ENCODE peak calls at places on chromosomes 16 and 17, in five cellular contexts. One of them, this sample, is unnamed.

GRCh38 chr17:3015890-3016289 is 47.5 kb downstream of the OR1D5 start:
- DNase-seq in endothelial cell: no peak
- DNase-seq in Caki2: peak
- DNase-seq in SHP77: no peak
- DNase-seq in right atrium auricular region: no peak
- DNase-seq in this sample: no peak

GRCh38 chr17:38982858-38983746 is 15.9 kb upstream of the FBXO47 start:
- DNase-seq in endothelial cell: peak
- DNase-seq in Caki2: peak
- DNase-seq in SHP77: peak
- DNase-seq in right atrium auricular region: no peak
- DNase-seq in this sample: no peak

GRCh38 chr16:8254425-8254824 is 335.9 kb downstream of the TMEM114 start:
- DNase-seq in endothelial cell: no peak
- DNase-seq in Caki2: no peak
- DNase-seq in SHP77: no peak
- DNase-seq in right atrium auricular region: no peak
- DNase-seq in this sample: no peak

GRCh38 chr17:78888911-78889496 is 14.0 kb downstream of the CEP295NL start:
- DNase-seq in endothelial cell: no peak
- DNase-seq in Caki2: no peak
- DNase-seq in SHP77: no peak
- DNase-seq in right atrium auricular region: no peak
- DNase-seq in this sample: no peak

GRCh38 chr16:81181013-81181720 is 57.3 kb upstream of the BCO1 start:
- DNase-seq in endothelial cell: peak
- DNase-seq in Caki2: peak
- DNase-seq in SHP77: no peak
- DNase-seq in right atrium auricular region: peak
- DNase-seq in this sample: no peak

GRCh38 chr17:7748098-7748775 is 30.7 kb downstream of the DNAH2 start:
- DNase-seq in endothelial cell: no peak
- DNase-seq in Caki2: no peak
- DNase-seq in SHP77: no peak
- DNase-seq in right atrium auricular region: no peak
- DNase-seq in this sample: no peak

GRCh38 chr16:89113661-89114060 is 20.0 kb downstream of the ACSF3 start:
- DNase-seq in endothelial cell: no peak
- DNase-seq in Caki2: no peak
- DNase-seq in SHP77: no peak
- DNase-seq in right atrium auricular region: no peak
- DNase-seq in this sample: no peak

GRCh38 chr17:38885044-38885727 is 15.3 kb downstream of the LASP1 start:
- DNase-seq in endothelial cell: no peak
- DNase-seq in Caki2: no peak
- DNase-seq in SHP77: no peak
- DNase-seq in right atrium auricular region: no peak
- DNase-seq in this sample: no peak

GRCh38 chr17:65198653-65199382 is 61.6 kb downstream of the RGS9 start:
- DNase-seq in endothelial cell: no peak
- DNase-seq in Caki2: peak
- DNase-seq in SHP77: no peak
- DNase-seq in right atrium auricular region: no peak
- DNase-seq in this sample: no peak

GRCh38 chr16:84379008-84379730 is 10.8 kb downstream of the ATP2C2 start:
- DNase-seq in endothelial cell: no peak
- DNase-seq in Caki2: no peak
- DNase-seq in SHP77: no peak
- DNase-seq in right atrium auricular region: no peak
- DNase-seq in this sample: no peak

This sample was measured in C1 segment of cervical spinal cord.